ENCODE peak calls at places on chromosome 4, in five cellular contexts. M is nephron progenitor cell, Z is NCI-H748 treated with DMSO at 0.1 percent for 48 hours, I is H4, K is astrocyte of the cerebellum. R is an unnamed sample.

GRCh38 chr4:73701116-73701515 is 39.3 kb upstream of the CXCL8 start:
- DNase-seq in M (no peak), Z (no peak), I (peak), K (no peak), R (peak)

GRCh38 chr4:15482842-15483241 is 13.2 kb downstream of the CC2D2A start:
- DNase-seq in M (no peak), Z (no peak), I (no peak), K (no peak), R (no peak)

GRCh38 chr4:156606444-156607197 is 365.0 kb downstream of the PDGFC start:
- DNase-seq in M (no peak), Z (no peak), I (no peak), K (no peak), R (peak)

GRCh38 chr4:125317526-125317880 is 2.7 kb downstream of the FAT4 start:
- DNase-seq in M (peak), Z (peak), I (peak), K (no peak), R (no peak)

GRCh38 chr4:3228881-3229280 is 20.1 kb upstream of the MSANTD1 start:
- DNase-seq in M (no peak), Z (no peak), I (no peak), K (no peak), R (no peak)

GRCh38 chr4:22187203-22187835 is 238.7 kb upstream of the KCNIP4 start:
- DNase-seq in M (no peak), Z (no peak), I (no peak), K (no peak), R (no peak)

GRCh38 chr4:84269531-84269930 is 229.6 kb downstream of the NKX6-1 start:
- DNase-seq in M (no peak), Z (no peak), I (no peak), K (no peak), R (no peak)

GRCh38 chr4:45241976-45242375 is 515.6 kb upstream of the GNPDA2 start:
- DNase-seq in M (no peak), Z (no peak), I (no peak), K (peak), R (peak)

GRCh38 chr4:183984561-183984960 is 79.5 kb downstream of the STOX2 start:
- DNase-seq in M (no peak), Z (no peak), I (no peak), K (no peak), R (no peak)

GRCh38 chr4:161822174-161822573 is 341.6 kb downstream of the FSTL5 start:
- DNase-seq in M (no peak), Z (no peak), I (no peak), K (no peak), R (no peak)

GRCh38 chr4:109614466-109614865 is 54.4 kb downstream of the MCUB start:
- DNase-seq in M (no peak), Z (no peak), I (no peak), K (no peak), R (no peak)

GRCh38 chr4:123114915-123115756 is 192.7 kb upstream of the NUDT6 start:
- DNase-seq in M (no peak), Z (no peak), I (no peak), K (no peak), R (no peak)

GRCh38 chr4:766152-766515 is 59.8 kb downstream of the CPLX1 start:
- DNase-seq in M (no peak), Z (no peak), I (no peak), K (no peak), R (peak)

GRCh38 chr4:153083447-153083921 is 120.8 kb upstream of the TRIM2 start:
- DNase-seq in M (peak), Z (peak), I (peak), K (peak), R (peak)

GRCh38 chr4:123871351-123871750 is 474.8 kb downstream of the SPRY1 start:
- DNase-seq in M (peak), Z (no peak), I (no peak), K (no peak), R (no peak)

GRCh38 chr4:152382057-152382785 is 153.7 kb downstream of the FBXW7 start:
- DNase-seq in M (no peak), Z (peak), I (no peak), K (no peak), R (no peak)

GRCh38 chr4:183797041-183797444 is 108.1 kb upstream of the STOX2 start:
- DNase-seq in M (no peak), Z (peak), I (no peak), K (no peak), R (no peak)

GRCh38 chr4:75555294-75556164 is at the start of gene ODAPH:
- DNase-seq in M (no peak), Z (no peak), I (peak), K (peak), R (peak)

GRCh38 chr4:110306363-110306762 is 107.9 kb upstream of the ELOVL6 start:
- DNase-seq in M (no peak), Z (peak), I (no peak), K (peak), R (no peak)

GRCh38 chr4:126071346-126072333 is 756.9 kb downstream of the FAT4 start:
- DNase-seq in M (no peak), Z (no peak), I (peak), K (peak), R (peak)

GRCh38 chr4:140793291-140793690 is 37.1 kb upstream of the TBC1D9 start:
- DNase-seq in M (no peak), Z (no peak), I (no peak), K (no peak), R (no peak)

GRCh38 chr4:107120661-107121060 is 84.5 kb upstream of the DKK2 start:
- DNase-seq in M (no peak), Z (no peak), I (no peak), K (no peak), R (no peak)

R was measured in NCI-H226.